ENCODE peak calls at places on chromosomes 13 and 19, in eight cellular contexts. N is AG09309; Z is T-cell; S is Panc1; M is tibial artery; J is CD4-positive, alpha-beta T cell; U is IMR-90; T is activated B cell treated with CpG ODN at 0.5 μM for 24 hours. C is an unnamed sample.

GRCh38 chr19:15260939-15261338 is 28.7 kb upstream of the EPHX3 start:
- DNase-seq in N (no peak), Z (no peak), S (no peak), M (no peak), J (no peak), U (no peak), T (no peak), C (peak; percentile 34)

GRCh38 chr19:11495481-11495880 is 10.2 kb downstream of the ZNF653 start:
- DNase-seq in N (no peak), Z (no peak), S (no peak), M (no peak), J (no peak), U (no peak), T (no peak), C (no peak)

GRCh38 chr13:28327761-28328607 is 166.9 kb downstream of the FLT1 start:
- DNase-seq in N (no peak), Z (no peak), S (no peak), M (no peak), J (no peak), U (peak; percentile 50), T (no peak), C (no peak)

GRCh38 chr13:37139356-37139755 is 33.9 kb upstream of the CSNK1A1L start:
- DNase-seq in N (no peak), Z (no peak), S (no peak), M (no peak), J (no peak), U (no peak), T (no peak), C (peak; percentile 60)

GRCh38 chr19:53537523-53538377 is at the start of gene ZNF331:
- DNase-seq in N (peak; percentile 39), Z (peak; percentile 94), S (peak; percentile 75), M (peak; percentile 78), J (peak; percentile 87), U (peak; percentile 83), T (peak; percentile 85), C (peak; percentile 91)

GRCh38 chr13:25840261-25840660 is 211.6 kb downstream of the SHISA2 start:
- DNase-seq in N (no peak), Z (no peak), S (no peak), M (no peak), J (no peak), U (no peak), T (no peak), C (no peak)

GRCh38 chr19:44745386-44745831 is 3.1 kb upstream of the BCL3 start:
- DNase-seq in N (peak; percentile 59), Z (no peak), S (no peak), M (peak; percentile 78), J (no peak), U (peak; percentile 80), T (no peak), C (peak; percentile 77)

GRCh38 chr19:30111456-30111855 is 169.4 kb downstream of the URI1 start:
- DNase-seq in N (no peak), Z (no peak), S (no peak), M (no peak), J (no peak), U (no peak), T (no peak), C (no peak)

GRCh38 chr13:54162069-54162468 is 1133.5 kb downstream of the OLFM4 start:
- DNase-seq in N (no peak), Z (no peak), S (no peak), M (no peak), J (no peak), U (no peak), T (no peak), C (no peak)

GRCh38 chr13:93298741-93299140 is 72.1 kb downstream of the GPC6 start:
- DNase-seq in N (peak; percentile 21), Z (no peak), S (no peak), M (no peak), J (no peak), U (peak; percentile 45), T (no peak), C (peak; percentile 20)

GRCh38 chr19:19485161-19485997 is 30.0 kb downstream of the TSSK6 start:
- DNase-seq in N (no peak), Z (no peak), S (no peak), M (no peak), J (no peak), U (peak; percentile 68), T (peak; percentile 47), C (peak; percentile 61)

GRCh38 chr19:10404888-10405808 is 1.8 kb upstream of the CDC37 start:
- DNase-seq in N (no peak), Z (no peak), S (no peak), M (no peak), J (no peak), U (no peak), T (no peak), C (no peak)

GRCh38 chr13:86446311-86446710 is 647.1 kb upstream of the SLITRK6 start:
- DNase-seq in N (no peak), Z (no peak), S (no peak), M (peak; percentile 26), J (no peak), U (peak; percentile 13), T (no peak), C (peak; percentile 9)

GRCh38 chr13:74288361-74288911 is 154.2 kb upstream of the KLF12 start:
- DNase-seq in N (no peak), Z (peak; percentile 10), S (no peak), M (no peak), J (peak; percentile 4), U (no peak), T (peak; percentile 27), C (no peak)

GRCh38 chr13:55937180-55937579 is 1203.5 kb upstream of the PRR20A start:
- DNase-seq in N (no peak), Z (no peak), S (no peak), M (no peak), J (no peak), U (no peak), T (no peak), C (no peak)

GRCh38 chr13:112790735-112791641 is 101.2 kb downstream of the ATP11A start:
- DNase-seq in N (peak; percentile 16), Z (no peak), S (no peak), M (no peak), J (no peak), U (peak; percentile 64), T (no peak), C (no peak)

GRCh38 chr13:27038323-27038722 is 133.3 kb downstream of the USP12 start:
- DNase-seq in N (no peak), Z (no peak), S (no peak), M (no peak), J (no peak), U (peak; percentile 74), T (no peak), C (peak; percentile 74)